ENCODE peak calls at places on chromosome 4, in four cellular contexts. C is HepG2, W is K562, U is GM12878. S is an unnamed sample.

GRCh38 chr4:105399535-105400161 is 74.2 kb downstream of the PPA2 start:
- DNase-seq in C (no peak), W (peak), U (no peak), S (no peak)

GRCh38 chr4:25873632-25874129 is 10.9 kb upstream of the SEL1L3 start:
- DNase-seq in W (no peak), U (no peak), C (no peak), S (no peak)

GRCh38 chr4:137531951-137532868 is at the start of gene PCDH18:
- DNase-seq in U (peak), W (no peak), C (no peak), S (no peak)

GRCh38 chr4:15201782-15202181 is 199.5 kb downstream of the CPEB2 start:
- DNase-seq in U (no peak), W (no peak), C (no peak), S (no peak)

GRCh38 chr4:78644744-78645330 is 93.3 kb downstream of the ANXA3 start:
- DNase-seq in C (peak), U (no peak), W (peak), S (peak)

GRCh38 chr4:2941138-2942036 is 21.8 kb downstream of the NOP14 start:
- DNase-seq in C (no peak), U (no peak), W (no peak), S (no peak)

GRCh38 chr4:112938461-112939058 is 110.9 kb upstream of the ANK2 start:
- DNase-seq in W (peak), C (peak), U (no peak), S (peak)

GRCh38 chr4:11782859-11783258 is 354.2 kb upstream of the HS3ST1 start:
- DNase-seq in C (no peak), W (no peak), U (no peak), S (no peak)

GRCh38 chr4:15921592-15921932 is 17.0 kb downstream of the FGFBP1 start:
- DNase-seq in W (no peak), U (no peak), C (no peak), S (no peak)

GRCh38 chr4:39883645-39884044 is 94.1 kb downstream of the PDS5A start:
- DNase-seq in W (no peak), U (no peak), C (no peak), S (no peak)

GRCh38 chr4:107599841-107600240 is 120.2 kb downstream of the PAPSS1 start:
- DNase-seq in U (no peak), W (no peak), C (no peak), S (no peak)

GRCh38 chr4:5940470-5941203 is 47.8 kb upstream of the CRMP1 start:
- DNase-seq in C (peak), U (no peak), W (peak), S (no peak)

GRCh38 chr4:24637173-24637572 is 52.8 kb upstream of the DHX15 start:
- DNase-seq in U (no peak), C (no peak), W (no peak), S (no peak)

GRCh38 chr4:159563257-159563656 is 460.4 kb downstream of the RAPGEF2 start:
- DNase-seq in W (no peak), U (no peak), C (no peak), S (no peak)

GRCh38 chr4:183402771-183403170 is 41.7 kb upstream of the CDKN2AIP start:
- DNase-seq in C (no peak), U (no peak), W (no peak), S (no peak)

GRCh38 chr4:156642161-156642560 is 329.4 kb downstream of the PDGFC start:
- DNase-seq in C (no peak), U (no peak), W (no peak), S (no peak)

GRCh38 chr4:123412700-123413512 is 16.3 kb downstream of the SPRY1 start:
- DNase-seq in U (no peak), W (no peak), C (no peak), S (no peak)

GRCh38 chr4:86500527-86500926 is 93.6 kb upstream of the PTPN13 start:
- DNase-seq in U (no peak), C (no peak), W (no peak), S (no peak)
- TF ChIP-seq RAD21 in U (no peak), C (no peak), W (no peak), S (no peak)

DNA sequence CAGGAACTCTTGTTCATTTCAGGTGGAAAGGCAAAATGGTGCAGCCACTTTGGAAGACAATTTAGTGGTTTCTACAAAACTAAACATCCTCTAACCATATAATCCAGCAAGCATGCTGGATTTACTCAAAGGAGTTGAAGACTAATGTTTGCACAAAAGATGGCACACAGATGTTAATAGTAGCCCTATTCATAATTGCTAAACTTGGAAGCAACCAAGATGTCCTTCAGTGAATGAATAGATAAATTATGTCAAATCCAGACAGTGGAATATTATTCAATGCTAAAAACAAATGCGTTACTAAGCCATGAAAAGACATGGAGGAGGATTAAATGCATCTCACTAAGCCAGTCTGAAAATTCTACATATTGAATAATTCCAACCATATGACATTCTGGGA is 48.2 kb upstream of the PCDH7 start:
- DNase-seq in W (no peak), U (no peak), C (no peak), S (no peak)
- TF ChIP-seq POLR2AphosphoS2 in W (no peak), U (no peak), C (no peak), S (no peak)

GRCh38 chr4:17576932-17577659 is at the start of gene LAP3:
- DNase-seq in W (peak), C (peak), U (peak), S (peak)

GRCh38 chr4:17574206-17574605 is 2.8 kb upstream of the LAP3 start:
- DNase-seq in U (no peak), W (no peak), C (no peak), S (no peak)

GRCh38 chr4:17578482-17578891 is 1.5 kb downstream of the LAP3 start:
- DNase-seq in C (no peak), U (peak), W (peak), S (no peak)

GRCh38 chr4:17580969-17581368 is 4.0 kb downstream of the LAP3 start:
- DNase-seq in W (no peak), C (no peak), U (no peak), S (no peak)

GRCh38 chr4:17577660-17578481 is 873 bp downstream of the LAP3 start:
- DNase-seq in W (peak), C (no peak), U (no peak), S (peak)
- TF ChIP-seq RAD21 in W (no peak), C (peak), U (no peak), S (no peak)

GRCh38 chr4:117466388-117466787 is 381.0 kb upstream of the TRAM1L1 start:
- DNase-seq in U (no peak), C (no peak), W (no peak), S (no peak)
- TF ChIP-seq POLR2AphosphoS2 in U (no peak), C (no peak), W (no peak), S (no peak)

GRCh38 chr4:85209161-85209560 is 242.7 kb upstream of the WDFY3 start:
- DNase-seq in U (no peak), W (no peak), C (no peak), S (no peak)
- TF ChIP-seq RAD21 in U (no peak), W (no peak), C (no peak), S (no peak)

DNA sequence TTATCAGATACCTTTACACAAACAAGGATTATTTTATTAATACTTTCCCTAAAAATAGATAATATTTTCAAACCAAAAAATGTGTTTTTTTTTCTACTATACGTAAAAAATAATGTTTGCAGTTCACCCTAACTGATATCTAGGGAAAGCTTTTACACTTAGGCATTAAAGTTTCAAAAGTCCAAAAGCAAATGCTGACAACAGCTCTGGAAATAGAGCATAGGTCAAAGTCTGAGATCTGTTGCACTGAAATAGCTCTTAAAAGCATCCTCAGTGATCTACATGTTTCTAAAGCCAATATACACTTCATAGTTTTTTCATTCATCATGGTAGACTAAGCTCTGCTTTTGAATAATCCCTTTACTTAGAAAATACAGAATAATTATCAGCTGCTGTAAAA is 222.8 kb downstream of the TRAM1L1 start:
- DNase-seq in C (no peak), U (no peak), W (no peak), S (no peak)
- TF ChIP-seq POLR2AphosphoS2 in C (no peak), U (no peak), W (no peak), S (no peak)

DNA sequence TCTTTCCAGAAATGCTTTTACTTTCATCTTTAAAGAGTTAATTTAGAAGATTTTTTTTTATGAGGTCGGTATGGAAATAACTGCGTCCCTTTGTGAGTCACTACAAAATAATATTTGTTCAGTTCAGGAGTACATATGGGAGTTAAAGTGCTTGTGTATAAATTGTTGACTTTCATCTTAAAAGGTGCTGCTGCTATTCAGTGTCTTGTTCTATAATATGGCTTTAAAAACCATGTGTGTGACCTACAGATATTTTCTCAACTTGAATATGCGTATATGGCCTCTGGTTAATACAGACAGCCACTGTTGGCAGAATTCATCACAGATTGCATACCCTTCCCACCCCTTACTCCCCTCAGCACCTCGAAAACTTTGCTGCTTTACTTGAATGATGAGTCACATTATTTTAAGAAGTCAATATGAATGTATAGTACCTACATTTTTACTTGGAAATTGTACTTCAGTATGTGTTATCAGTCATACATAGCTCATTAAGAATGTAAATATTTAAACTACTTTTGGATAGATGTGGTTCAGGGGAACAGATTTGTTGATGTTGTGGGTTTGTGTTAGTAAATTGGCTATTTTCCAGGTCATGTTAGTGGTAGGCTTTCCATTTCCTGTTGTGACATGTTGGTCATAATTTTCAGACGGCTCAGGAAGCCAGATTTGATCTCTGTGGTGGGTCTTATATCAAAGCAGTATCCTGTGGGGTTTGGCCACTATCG is 1.5 kb downstream of the CLCN3 start:
- DNase-seq in U (no peak), C (peak), W (peak), S (peak)
- TF ChIP-seq RAD21 in U (no peak), C (no peak), W (no peak), S (no peak)

DNA sequence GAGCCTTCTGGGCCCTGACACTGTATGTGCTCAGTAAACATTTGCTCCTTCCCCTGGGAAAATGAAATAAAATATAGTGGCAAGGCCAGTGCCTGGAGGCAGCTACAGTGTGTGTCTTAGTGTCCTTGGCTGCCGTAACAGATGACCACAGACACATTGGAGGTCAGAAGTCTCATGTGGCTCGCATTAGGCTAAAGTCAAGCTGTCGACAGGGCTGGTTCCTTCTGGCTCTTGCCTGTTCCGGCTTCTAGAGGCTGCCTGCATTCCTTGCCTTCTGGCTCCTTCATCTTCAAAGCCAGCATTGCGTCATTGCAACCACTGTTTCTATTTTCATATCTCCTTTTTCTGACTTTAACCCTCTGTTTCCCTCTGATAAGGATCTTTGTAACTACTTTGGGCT is 83.6 kb upstream of the STX18 start:
- DNase-seq in U (no peak), C (no peak), W (no peak), S (no peak)
- TF ChIP-seq POLR2AphosphoS2 in U (no peak), C (no peak), W (no peak), S (no peak)

GRCh38 chr4:8391071-8391470 is 49.5 kb downstream of the ACOX3 start:
- DNase-seq in C (no peak), U (no peak), W (no peak), S (no peak)
- TF ChIP-seq RAD21 in C (no peak), U (no peak), W (no peak), S (no peak)

S was measured in A549.